ENCODE peak calls at places on chromosomes 3 and 15, in six cellular contexts. W is HEK293T; G is stimulated activated CD4-positive, alpha-beta T cell treated with anti-CD3 and anti-CD28 coated beads, Interleukin-12 subunit alpha, Interleukin-12 subunit beta, amount 100 ng/mL, for 48 hours; O is COR-L47; F is T-helper 2 cell; B is kidney tubule cell. T is an unnamed sample.

GRCh38 chr15:35979608-35980007 is 433.6 kb upstream of the DPH6 start:
- DNase-seq in W (no peak), G (no peak), O (no peak), F (no peak), B (no peak), T (no peak)

GRCh38 chr3:176526942-176527341 is 670.3 kb downstream of the TBL1XR1 start:
- DNase-seq in W (no peak), G (no peak), O (no peak), F (no peak), B (no peak), T (no peak)

GRCh38 chr15:101615986-101616848 is 36.0 kb downstream of the TM2D3 start:
- DNase-seq in W (peak), G (no peak), O (peak), F (no peak), B (peak), T (no peak)

GRCh38 chr15:39645138-39645975 is 64.5 kb downstream of the THBS1 start:
- DNase-seq in W (no peak), G (no peak), O (no peak), F (no peak), B (no peak), T (no peak)

GRCh38 chr3:78570482-78570881 is 1197.3 kb downstream of the ROBO1 start:
- DNase-seq in W (no peak), G (no peak), O (no peak), F (no peak), B (no peak), T (no peak)

GRCh38 chr3:22887664-22888291 is 315.3 kb upstream of the UBE2E2 start:
- DNase-seq in W (peak), G (no peak), O (peak), F (no peak), B (peak), T (no peak)

GRCh38 chr15:39743611-39744010 is 39.0 kb downstream of the FSIP1 start:
- DNase-seq in W (no peak), G (no peak), O (no peak), F (no peak), B (peak), T (no peak)

GRCh38 chr3:159839561-159840379 is 148.9 kb upstream of the IL12A start:
- DNase-seq in W (no peak), G (no peak), O (peak), F (no peak), B (peak), T (peak)

GRCh38 chr15:32104061-32104980 is 74.0 kb downstream of the CHRNA7 start:
- DNase-seq in W (no peak), G (no peak), O (peak), F (no peak), B (no peak), T (no peak)

GRCh38 chr3:128060473-128061381 is 8.5 kb downstream of the SEC61A1 start:
- DNase-seq in W (no peak), G (no peak), O (no peak), F (no peak), B (peak), T (no peak)

GRCh38 chr3:40618158-40618557 is 93.4 kb downstream of the ZNF621 start:
- DNase-seq in W (no peak), G (no peak), O (no peak), F (no peak), B (no peak), T (no peak)

GRCh38 chr3:155231792-155232191 is 61.7 kb downstream of the STRIT1 start:
- DNase-seq in W (no peak), G (no peak), O (no peak), F (no peak), B (no peak), T (no peak)

GRCh38 chr3:126959144-126959920 is 23.6 kb upstream of the PLXNA1 start:
- DNase-seq in W (no peak), G (no peak), O (no peak), F (no peak), B (no peak), T (no peak)

GRCh38 chr3:12308517-12308916 is 19.6 kb downstream of the PPARG start:
- DNase-seq in W (no peak), G (no peak), O (no peak), F (no peak), B (peak), T (no peak)

GRCh38 chr3:112409061-112409460 is 76.1 kb downstream of the CD200 start:
- DNase-seq in W (no peak), G (no peak), O (no peak), F (no peak), B (peak), T (no peak)

GRCh38 chr3:150384517-150385212 is 23.4 kb upstream of the TSC22D2 start:
- DNase-seq in W (peak), G (peak), O (no peak), F (no peak), B (peak), T (no peak)

GRCh38 chr15:26126819-26127387 is 263.8 kb upstream of the ATP10A start:
- DNase-seq in W (no peak), G (no peak), O (peak), F (no peak), B (no peak), T (no peak)

GRCh38 chr3:10515884-10516495 is 10.6 kb upstream of the ATP2B2 start:
- DNase-seq in W (no peak), G (no peak), O (no peak), F (no peak), B (no peak), T (no peak)

GRCh38 chr3:169579086-169579485 is 84.4 kb downstream of the MECOM start:
- DNase-seq in W (no peak), G (no peak), O (no peak), F (no peak), B (no peak), T (no peak)

GRCh38 chr15:29208352-29208751 is 61.3 kb downstream of the NSMCE3 start:
- DNase-seq in W (peak), G (no peak), O (peak), F (no peak), B (peak), T (peak)

GRCh38 chr3:55567615-55568014 is 80.5 kb upstream of the WNT5A start:
- DNase-seq in W (no peak), G (no peak), O (no peak), F (no peak), B (peak), T (no peak)

GRCh38 chr3:50586763-50587070 is 17.4 kb downstream of the HEMK1 start:
- DNase-seq in W (no peak), G (no peak), O (no peak), F (no peak), B (no peak), T (no peak)

GRCh38 chr15:39629906-39630305 is 49.0 kb downstream of the THBS1 start:
- DNase-seq in W (no peak), G (no peak), O (no peak), F (no peak), B (peak), T (no peak)

GRCh38 chr3:187165144-187165543 is 25.8 kb upstream of the RPL39L start:
- DNase-seq in W (peak), G (peak), O (peak), F (no peak), B (peak), T (peak)

GRCh38 chr15:27500206-27500605 is 529.2 kb downstream of the GABRG3 start:
- DNase-seq in W (no peak), G (no peak), O (no peak), F (no peak), B (no peak), T (no peak)

GRCh38 chr3:16524196-16524595 is 10.7 kb upstream of the RFTN1 start:
- DNase-seq in W (no peak), G (no peak), O (no peak), F (no peak), B (no peak), T (no peak)

GRCh38 chr15:48177875-48178611 is at the start of gene MYEF2:
- DNase-seq in W (peak), G (peak), O (peak), F (peak), B (peak), T (peak)

GRCh38 chr3:30493912-30494311 is 112.5 kb upstream of the TGFBR2 start:
- DNase-seq in W (no peak), G (no peak), O (no peak), F (no peak), B (no peak), T (no peak)

GRCh38 chr3:186815490-186815889 is 9.2 kb upstream of the RFC4 start:
- DNase-seq in W (no peak), G (no peak), O (no peak), F (no peak), B (peak), T (no peak)

GRCh38 chr3:13890377-13891016 is 10.6 kb upstream of the WNT7A start:
- DNase-seq in W (no peak), G (no peak), O (no peak), F (no peak), B (no peak), T (no peak)

GRCh38 chr3:100869787-100870186 is 123.4 kb downstream of the ABI3BP start:
- DNase-seq in W (no peak), G (no peak), O (no peak), F (no peak), B (no peak), T (no peak)

GRCh38 chr3:139394116-139394515 is 4.7 kb upstream of the COPB2 start:
- DNase-seq in W (no peak), G (no peak), O (no peak), F (no peak), B (no peak), T (no peak)

GRCh38 chr15:43169888-43170287 is 15.3 kb upstream of the CCNDBP1 start:
- DNase-seq in W (no peak), G (no peak), O (no peak), F (no peak), B (no peak), T (no peak)

GRCh38 chr3:126135398-126136076 is 44.8 kb downstream of the ALDH1L1 start:
- DNase-seq in W (no peak), G (no peak), O (no peak), F (no peak), B (no peak), T (no peak)

GRCh38 chr15:50058231-50058630 is 60.8 kb downstream of the ATP8B4 start:
- DNase-seq in W (no peak), G (no peak), O (peak), F (no peak), B (no peak), T (no peak)

GRCh38 chr3:61828158-61828874 is 266.9 kb downstream of the PTPRG start:
- DNase-seq in W (no peak), G (no peak), O (no peak), F (no peak), B (peak), T (no peak)

GRCh38 chr3:58474348-58474911 is 17.5 kb upstream of the KCTD6 start:
- DNase-seq in W (no peak), G (no peak), O (no peak), F (no peak), B (no peak), T (no peak)

GRCh38 chr3:174325834-174326705 is 533.1 kb upstream of the NAALADL2 start:
- DNase-seq in W (no peak), G (no peak), O (no peak), F (no peak), B (no peak), T (no peak)

GRCh38 chr15:44811347-44811746 is 75.0 kb downstream of the TRIM69 start:
- DNase-seq in W (no peak), G (no peak), O (peak), F (no peak), B (no peak), T (no peak)

T was measured in NCI-H1930.